ENCODE peak calls at places on chromosomes 5 and 9, in six cellular contexts. W is colonic mucosa, V is uterus, Y is left lung, X is psoas muscle, C is stomach. D is an unnamed sample. For H3K4me1 and H3K9me3, the result is how much of the 10 kb centered on the place peaks cover.

GRCh38 chr9:124180557-124180956 is 77.2 kb upstream of the NEK6 start:
- DNase-seq in W (no peak), V (no peak), Y (no peak), X (peak), C (peak), D (peak)

GRCh38 chr5:148607406-148607805 is 46.9 kb downstream of the HTR4 start:
- DNase-seq in W (no peak), V (no peak), Y (no peak), X (no peak), C (no peak), D (no peak)

GRCh38 chr9:126334626-126335621 is 8.3 kb downstream of the MVB12B start:
- DNase-seq in W (no peak), V (no peak), Y (no peak), X (no peak), C (no peak), D (no peak)

GRCh38 chr9:20729545-20729944 is 45.5 kb downstream of the FOCAD start:
- DNase-seq in W (no peak), V (no peak), Y (no peak), X (no peak), C (no peak), D (no peak)

GRCh38 chr5:83991566-83992224 is 271.0 kb upstream of the HAPLN1 start:
- DNase-seq in W (no peak), V (no peak), Y (no peak), X (no peak), C (no peak), D (no peak)

GRCh38 chr5:64914396-64914795 is 145.7 kb downstream of the CWC27 start:
- DNase-seq in W (no peak), V (no peak), Y (no peak), X (no peak), C (no peak), D (no peak)

GRCh38 chr5:180142008-180142803 is 66.8 kb downstream of the RASGEF1C start:
- DNase-seq in W (peak), V (no peak), Y (no peak), X (no peak), C (no peak), D (no peak)

GRCh38 chr5:159515909-159516415 is 185.7 kb upstream of the IL12B start:
- DNase-seq in W (peak), V (peak), Y (peak), X (peak), C (peak), D (peak)

GRCh38 chr5:113118298-113118697 is 141.7 kb downstream of the DCP2 start:
- DNase-seq in W (no peak), V (no peak), Y (no peak), X (no peak), C (no peak), D (no peak)

GRCh38 chr9:137505421-137506140 is 44.6 kb downstream of the PNPLA7 start:
- DNase-seq in W (no peak), V (no peak), Y (peak), X (no peak), C (no peak), D (no peak)

GRCh38 chr5:28542968-28543367 is 1504.6 kb upstream of the CDH9 start:
- DNase-seq in W (no peak), V (no peak), Y (no peak), X (no peak), C (no peak), D (no peak)

GRCh38 chr5:125311743-125312142 is 565.3 kb upstream of the ZNF608 start:
- DNase-seq in W (no peak), V (no peak), Y (no peak), X (no peak), C (no peak), D (no peak)

GRCh38 chr5:72920690-72921089 is 35.2 kb upstream of the FCHO2 start:
- DNase-seq in W (no peak), V (no peak), Y (no peak), X (no peak), C (no peak), D (no peak)

GRCh38 chr5:38211354-38211710 is 47.0 kb upstream of the EGFLAM start:
- DNase-seq in W (no peak), V (no peak), Y (no peak), X (no peak), C (no peak), D (no peak)

GRCh38 chr5:463952-464351 is 21.0 kb downstream of the EXOC3 start:
- DNase-seq in W (no peak), V (no peak), Y (no peak), X (no peak), C (no peak), D (no peak)

GRCh38 chr5:157888814-157889532 is 30.0 kb upstream of the CLINT1 start:
- DNase-seq in W (no peak), V (no peak), Y (no peak), X (no peak), C (no peak), D (no peak)

GRCh38 chr5:103259705-103260355 is 1.3 kb downstream of the MACIR start:
- DNase-seq in W (peak), V (peak), Y (no peak), X (no peak), C (no peak), D (no peak)

GRCh38 chr5:67536892-67537291 is 340.3 kb upstream of the CD180 start:
- DNase-seq in W (no peak), V (no peak), Y (no peak), X (no peak), C (no peak), D (no peak)

GRCh38 chr5:119123280-119123679 is 52.4 kb downstream of the DMXL1 start:
- DNase-seq in W (no peak), V (no peak), Y (no peak), X (no peak), C (no peak), D (no peak)

GRCh38 chr9:70165006-70165602 is 93.7 kb upstream of the SMC5 start:
- DNase-seq in W (no peak), V (no peak), Y (no peak), X (no peak), C (no peak), D (no peak)

GRCh38 chr9:127118597-127119318 is 3.7 kb downstream of the ANGPTL2 start:
- DNase-seq in W (no peak), V (no peak), Y (no peak), X (no peak), C (no peak), D (no peak)

GRCh38 chr9:75027187-75028107 is 646 bp downstream of the CARNMT1 start:
- DNase-seq in W (peak), V (peak), Y (peak), X (peak), C (peak), D (peak)

GRCh38 chr5:78552729-78553341 is 95.7 kb downstream of the LHFPL2 start:
- DNase-seq in W (no peak), V (no peak), Y (no peak), X (no peak), C (no peak), D (no peak)

GRCh38 chr5:159825551-159826051 is 90.7 kb upstream of the ADRA1B start:
- DNase-seq in W (no peak), V (no peak), Y (peak), X (peak), C (peak), D (no peak)

GRCh38 chr5:42547146-42547545 is 123.9 kb downstream of the GHR start:
- DNase-seq in W (no peak), V (no peak), Y (no peak), X (no peak), C (no peak), D (no peak)

GRCh38 chr5:44809215-44809955 is 638 bp downstream of the MRPS30 start:
- DNase-seq in W (peak), V (peak), Y (peak), X (peak), C (peak), D (peak)

GRCh38 chr5:33102551-33102950 is 338.2 kb upstream of the TARS1 start:
- DNase-seq in W (no peak), V (no peak), Y (no peak), X (no peak), C (no peak), D (no peak)

GRCh38 chr5:64199425-64199824 is 33.8 kb downstream of the RNF180 start:
- DNase-seq in W (no peak), V (no peak), Y (no peak), X (no peak), C (no peak), D (no peak)

GRCh38 chr9:96519726-96520125 is 69.8 kb downstream of the HABP4 start:
- DNase-seq in W (no peak), V (no peak), Y (no peak), X (no peak), C (no peak), D (no peak)

GRCh38 chr5:160242140-160242539 is 12.8 kb downstream of the FABP6 start:
- DNase-seq in W (no peak), V (no peak), Y (no peak), X (no peak), C (no peak), D (no peak)

GRCh38 chr9:1869843-1870242 is 145.3 kb upstream of the SMARCA2 start:
- DNase-seq in W (peak), V (no peak), Y (no peak), X (no peak), C (no peak), D (peak)

GRCh38 chr9:135990468-135991429 is 29.6 kb upstream of the UBAC1 start:
- DNase-seq in W (peak), V (peak), Y (no peak), X (peak), C (peak), D (peak)

GRCh38 chr9:127828262-127829031 is 25.8 kb downstream of the FPGS start:
- DNase-seq in W (peak), V (peak), Y (peak), X (peak), C (peak), D (peak)

GRCh38 chr5:55771175-55771655 is 33.4 kb downstream of the DDX4 start:
- DNase-seq in W (no peak), V (no peak), Y (no peak), X (no peak), C (no peak), D (no peak)

GRCh38 chr5:132384506-132384905 is 15.0 kb downstream of the SLC22A5 start:
- DNase-seq in W (no peak), V (no peak), Y (no peak), X (no peak), C (peak), D (no peak)

GRCh38 chr5:79487251-79487650 is 26.7 kb downstream of the HOMER1 start:
- DNase-seq in W (no peak), V (no peak), Y (no peak), X (no peak), C (no peak), D (no peak)

GRCh38 chr5:153352685-153353219 is 137.7 kb upstream of the GRIA1 start:
- DNase-seq in W (no peak), V (no peak), Y (no peak), X (no peak), C (no peak), D (no peak)

GRCh38 chr5:112635276-112635675 is 102.4 kb upstream of the APC start:
- DNase-seq in W (no peak), V (no peak), Y (no peak), X (no peak), C (no peak), D (no peak)

GRCh38 chr9:137739371-137739915 is 120.6 kb downstream of the EHMT1 start:
- DNase-seq in W (no peak), V (no peak), Y (no peak), X (no peak), C (no peak), D (no peak)

DNA sequence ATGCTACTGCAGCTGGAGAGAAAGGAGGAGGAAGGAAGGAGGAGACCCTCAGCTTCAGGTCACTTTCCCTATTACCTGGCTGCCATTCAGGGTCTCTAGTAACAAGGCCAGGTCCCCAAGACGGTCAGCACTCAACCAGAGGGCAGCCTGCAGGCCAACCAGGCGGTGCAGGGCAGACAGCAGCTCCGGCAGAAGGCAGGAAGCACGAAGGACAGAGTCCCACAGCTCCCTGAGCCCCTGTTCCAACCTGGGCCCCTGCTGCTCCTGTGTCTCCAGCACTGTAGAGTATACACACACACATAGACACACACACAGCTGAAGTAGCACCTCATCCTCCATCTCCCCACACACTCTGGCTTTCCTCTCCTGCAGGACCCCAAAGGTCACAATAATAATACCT is 1.7 kb downstream of the FANCG start:
- DNase-seq in W (no peak), V (no peak), Y (no peak), X (no peak), C (no peak), D (no peak)
- TF ChIP-seq CTCF in W (no peak), V (no peak), Y (no peak), X (no peak), C (no peak), D (no peak)

GRCh38 chr5:123508441-123508840 is 3.5 kb upstream of the CSNK1G3 start:
- DNase-seq in W (no peak), V (no peak), Y (no peak), X (no peak), C (no peak), D (no peak)

GRCh38 chr5:123511290-123511647 is 708 bp upstream of the CSNK1G3 start:
- DNase-seq in W (no peak), V (no peak), Y (no peak), X (no peak), C (no peak), D (no peak)

GRCh38 chr5:123512631-123513461 is 869 bp downstream of the CSNK1G3 start:
- DNase-seq in W (peak), V (peak), Y (peak), X (peak), C (peak), D (peak)

GRCh38 chr5:123514615-123515355 is 2.8 kb downstream of the CSNK1G3 start:
- DNase-seq in W (no peak), V (no peak), Y (no peak), X (no peak), C (no peak), D (no peak)

GRCh38 chr5:123511648-123512605 is at the start of gene CSNK1G3:
- DNase-seq in W (peak), V (peak), Y (peak), X (peak), C (peak), D (peak)
- H3K4me1 ChIP-seq in W (under half), V (under half), Y (under half), X (under half), C (under half), D (under half)

DNA sequence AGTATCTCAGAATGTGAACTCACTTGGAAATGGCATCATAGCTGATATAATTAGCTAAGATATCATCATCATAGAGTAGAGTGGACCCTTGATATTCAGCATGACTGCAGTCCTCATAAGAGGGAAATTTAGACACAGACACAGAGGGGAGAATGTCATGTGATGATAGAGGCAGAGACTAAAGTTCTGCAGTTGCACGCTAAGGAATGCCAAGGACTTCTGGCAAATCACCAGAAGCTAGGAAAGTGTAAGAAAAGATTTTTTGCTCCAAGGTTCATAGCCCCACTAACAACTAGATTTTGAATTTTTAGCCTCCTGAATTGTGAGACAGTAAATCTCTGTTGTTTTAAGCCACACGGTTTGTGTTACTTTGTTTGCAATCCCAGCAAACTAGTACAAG is 612.6 kb upstream of the ST8SIA4 start:
- DNase-seq in W (no peak), V (no peak), Y (no peak), X (no peak), C (no peak), D (no peak)
- H3K9me3 ChIP-seq in W (under half), V (under half), Y (under half), X (under half), C (under half), D (under half)

DNA sequence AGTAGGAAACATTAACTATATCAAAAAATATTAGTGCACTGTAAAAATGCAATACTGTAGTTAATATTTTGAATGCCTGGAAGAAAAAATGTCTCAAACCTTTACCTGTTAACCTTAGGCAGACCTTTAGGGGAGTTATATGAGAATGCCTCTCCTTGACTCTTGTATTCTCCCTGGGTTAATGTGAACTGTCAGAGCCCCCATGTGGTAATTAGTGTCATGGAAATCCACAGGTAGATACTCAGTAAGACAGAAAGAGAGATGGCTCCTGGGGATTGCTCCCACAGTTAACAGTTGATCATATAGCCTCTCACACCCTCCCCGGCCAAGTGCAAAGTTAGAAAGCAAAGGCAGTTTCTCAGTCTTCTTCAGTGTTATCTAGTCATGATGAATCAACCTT is 742.8 kb downstream of the NR2F1-AS1 start:
- DNase-seq in W (no peak), V (no peak), Y (no peak), X (no peak), C (no peak), D (no peak)
- TF ChIP-seq CTCF in W (no peak), V (no peak), Y (no peak), X (no peak), C (no peak), D (no peak)

GRCh38 chr5:54719384-54720306 is 202.1 kb downstream of the SNX18 start:
- DNase-seq in W (no peak), V (no peak), Y (no peak), X (no peak), C (peak), D (peak)
- H3K4me1 ChIP-seq in W (under half), V (under half), Y (under half), X (under half), C (under half), D (under half)

D was measured in heart right ventricle.